ENCODE peak calls at places on chromosomes 11 and 22, in five cellular contexts. J is GM12878, S is HepG2, P is NT2/D1, D is H1. Y is an unnamed sample.

GRCh38 chr22:25779890-25780289 is 37.9 kb downstream of the MYO18B start:
- DNase-seq in P (no peak), J (no peak), S (no peak), D (no peak), Y (no peak)

GRCh38 chr11:67318239-67318555 is 14.9 kb downstream of the SSH3 start:
- DNase-seq in P (no peak), D (no peak), S (no peak), J (no peak), Y (no peak)

GRCh38 chr11:131279685-131280084 is 90.7 kb upstream of the NTM start:
- DNase-seq in S (no peak), D (no peak), P (no peak), J (no peak), Y (no peak)

GRCh38 chr22:43497956-43498855 is 86.4 kb downstream of the MPPED1 start:
- DNase-seq in D (no peak), S (no peak), J (no peak), P (no peak), Y (no peak)

GRCh38 chr11:47917643-47918369 is 62.6 kb upstream of the PTPRJ start:
- DNase-seq in P (peak; percentile 75), D (no peak), J (no peak), S (peak; percentile 20), Y (no peak)

GRCh38 chr11:68798221-68798813 is 43.4 kb downstream of the CPT1A start:
- DNase-seq in P (peak; percentile 42), D (peak; percentile 89), J (no peak), S (peak; percentile 12), Y (peak; percentile 73)

GRCh38 chr22:49432211-49432905 is 395.3 kb downstream of the BRD1 start:
- DNase-seq in D (no peak), P (no peak), S (no peak), J (no peak), Y (no peak)

GRCh38 chr22:44448271-44448780 is 49.7 kb downstream of the RTL6 start:
- DNase-seq in P (no peak), S (no peak), J (no peak), D (no peak), Y (no peak)

GRCh38 chr11:62574363-62575057 is 819 bp upstream of the EEF1G start:
- DNase-seq in J (no peak), D (no peak), P (no peak), S (no peak), Y (no peak)

DNA sequence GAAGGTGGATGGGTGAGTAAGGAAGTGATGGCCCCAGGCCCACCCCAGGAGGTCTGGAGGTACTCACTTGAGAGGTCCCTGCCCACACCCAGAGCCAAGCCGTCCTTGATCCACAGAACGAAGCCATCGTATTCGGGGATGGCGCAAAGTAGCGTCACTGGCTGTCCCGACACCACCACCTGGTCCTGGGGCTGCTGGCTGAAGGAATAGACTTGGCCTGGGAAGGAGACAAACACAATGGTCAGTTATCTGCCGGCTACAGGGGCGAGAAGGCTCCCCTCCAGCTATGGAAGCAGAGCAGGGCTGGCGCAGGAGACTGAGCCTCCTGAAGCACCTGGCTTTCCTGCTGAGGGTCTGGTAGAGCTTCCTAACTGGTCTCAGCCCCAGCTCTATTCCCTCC is 171.0 kb downstream of the ST3GAL4 start:
- DNase-seq in S (no peak), D (no peak), P (no peak), J (no peak), Y (no peak)
- TF ChIP-seq SUZ12 in S (no peak), D (no peak), P (no peak), J (no peak), Y (no peak)

GRCh38 chr11:86488553-86488952 is 113.9 kb downstream of the CCDC81 start:
- DNase-seq in J (no peak), D (no peak), P (no peak), S (no peak), Y (no peak)
- TF ChIP-seq SUZ12 in J (no peak), D (no peak), P (no peak), S (no peak), Y (no peak)

GRCh38 chr11:106234794-106235193 is 157.3 kb downstream of the AASDHPPT start:
- DNase-seq in J (peak; percentile 33), P (no peak), S (no peak), D (no peak), Y (no peak)

GRCh38 chr11:106228996-106229395 is 151.5 kb downstream of the AASDHPPT start:
- DNase-seq in J (no peak), P (no peak), S (no peak), D (no peak), Y (no peak)

GRCh38 chr11:106236295-106236694 is 158.8 kb downstream of the AASDHPPT start:
- DNase-seq in P (no peak), D (no peak), S (no peak), J (no peak), Y (no peak)

GRCh38 chr11:106233191-106233590 is 155.7 kb downstream of the AASDHPPT start:
- DNase-seq in S (no peak), P (no peak), J (no peak), D (no peak), Y (no peak)

GRCh38 chr11:106231591-106231990 is 154.1 kb downstream of the AASDHPPT start:
- DNase-seq in D (no peak), J (no peak), S (no peak), P (no peak), Y (no peak)
- TF ChIP-seq SUZ12 in D (no peak), J (no peak), S (no peak), P (no peak), Y (no peak)

GRCh38 chr11:11520231-11521015 is 101.4 kb downstream of the GALNT18 start:
- DNase-seq in D (no peak), J (no peak), S (no peak), P (no peak), Y (no peak)
- TF ChIP-seq SUZ12 in D (no peak), J (no peak), S (no peak), P (no peak), Y (no peak)